ENCODE peak calls at places on chromosome X, in eight cellular contexts. I is GM23338, K is HepG2, T is HL-60, R is HCT116, J is Panc1, D is GM12878, G is K562. Y is an unnamed sample.

GRCh38 chrX:73213734-73214133 is 917 bp downstream of the NAP1L2 start:
- DNase-seq in G (no peak), J (no peak), D (no peak), I (no peak), K (no peak), R (no peak), T (no peak), Y (no peak)

GRCh38 chrX:100089724-100090123 is 320.3 kb downstream of the PCDH19 start:
- DNase-seq in G (no peak), T (no peak), I (no peak), D (no peak), K (no peak), J (no peak), R (no peak), Y (no peak)

GRCh38 chrX:38882894-38883620 is 81.8 kb downstream of the MID1IP1 start:
- DNase-seq in R (peak), D (no peak), G (no peak), I (no peak), K (no peak), T (no peak), J (peak), Y (no peak)

GRCh38 chrX:125384843-125385242 is 65.2 kb downstream of the TEX13C start:
- DNase-seq in R (no peak), G (no peak), K (no peak), T (no peak), J (no peak), I (no peak), D (no peak), Y (no peak)

GRCh38 chrX:116239944-116240391 is 69.4 kb downstream of the AGTR2 start:
- DNase-seq in G (no peak), I (no peak), R (no peak), D (no peak), J (no peak), K (no peak), T (no peak), Y (no peak)

GRCh38 chrX:130626521-130626920 is 224.7 kb downstream of the RBMX2 start:
- DNase-seq in D (no peak), K (no peak), T (no peak), I (peak), G (no peak), R (no peak), J (no peak), Y (no peak)

GRCh38 chrX:47172549-47172948 is 21.1 kb upstream of the UBA1 start:
- DNase-seq in I (no peak), T (no peak), J (no peak), K (no peak), G (no peak), R (no peak), D (no peak), Y (no peak)

GRCh38 chrX:50852524-50852923 is 38.5 kb upstream of the SHROOM4 start:
- DNase-seq in J (no peak), R (no peak), D (no peak), T (no peak), G (no peak), I (no peak), K (no peak), Y (no peak)

GRCh38 chrX:20267924-20268701 is 1.4 kb upstream of the RPS6KA3 start:
- DNase-seq in T (no peak), D (no peak), K (no peak), J (no peak), R (no peak), G (no peak), I (peak), Y (no peak)

GRCh38 chrX:49129427-49129826 is 5.9 kb upstream of the GPKOW start:
- DNase-seq in J (no peak), I (no peak), G (no peak), D (no peak), R (no peak), T (peak), K (no peak), Y (no peak)

GRCh38 chrX:148658115-148658725 is 157.8 kb downstream of the AFF2 start:
- DNase-seq in D (no peak), J (no peak), R (no peak), I (no peak), T (no peak), G (no peak), K (no peak), Y (no peak)

GRCh38 chrX:307261-308111 is 11.1 kb downstream of the GTPBP6 start:
- DNase-seq in D (no peak), I (peak), J (no peak), G (no peak), R (no peak), T (no peak), K (no peak), Y (no peak)

GRCh38 chrX:45751156-45751555 is 550.5 kb upstream of the DIPK2B start:
- DNase-seq in T (no peak), R (no peak), G (no peak), J (no peak), K (no peak), I (no peak), D (no peak), Y (no peak)

GRCh38 chrX:40108084-40108958 is 10.6 kb upstream of the BCOR start:
- DNase-seq in K (peak), G (no peak), R (no peak), D (no peak), I (peak), T (no peak), J (no peak), Y (peak)

GRCh38 chrX:8820910-8821527 is 19.8 kb upstream of the FAM9A start:
- DNase-seq in I (peak), J (no peak), R (no peak), D (no peak), T (no peak), G (no peak), K (no peak), Y (peak)

GRCh38 chrX:40867352-40867751 is 132.0 kb upstream of the MED14 start:
- DNase-seq in J (no peak), K (peak), D (no peak), I (no peak), T (no peak), G (no peak), R (peak), Y (peak)

GRCh38 chrX:16914058-16914457 is 32.4 kb upstream of the REPS2 start:
- DNase-seq in I (no peak), R (no peak), D (no peak), K (no peak), T (no peak), G (no peak), J (no peak), Y (no peak)
- TF ChIP-seq REST in I (no peak), R (no peak), D (no peak), K (no peak), T (no peak), G (no peak), J (no peak), Y (no peak)

GRCh38 chrX:112849010-112849409 is 8.4 kb upstream of the AMOT start:
- DNase-seq in G (no peak), D (no peak), J (no peak), I (no peak), K (no peak), R (no peak), T (no peak), Y (no peak)
- TF ChIP-seq REST in G (no peak), D (no peak), J (no peak), I (no peak), K (no peak), R (no peak), T (no peak), Y (no peak)

DNA sequence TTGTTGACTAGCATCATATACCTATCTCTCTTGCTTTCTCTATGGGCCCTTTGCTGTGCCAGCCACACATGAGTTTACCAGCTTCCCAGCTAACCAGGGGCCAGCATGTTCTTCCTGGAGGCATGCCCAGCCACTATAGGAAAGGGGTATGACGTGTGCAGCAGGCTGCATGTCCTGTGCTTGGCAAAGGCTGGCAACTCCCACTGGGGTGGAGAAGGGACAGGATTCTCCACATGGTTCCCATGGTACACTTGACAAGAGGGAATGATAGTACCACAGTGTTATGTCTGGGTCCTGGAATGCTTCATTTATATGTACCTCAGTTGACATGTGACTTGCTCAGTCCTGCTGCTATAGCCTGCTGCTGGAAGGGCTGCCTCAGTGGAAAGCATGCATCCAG is 78.8 kb downstream of the TMEM164 start:
- DNase-seq in R (no peak), D (no peak), J (no peak), K (no peak), G (no peak), T (no peak), I (no peak), Y (no peak)
- TF ChIP-seq REST in R (no peak), D (no peak), J (no peak), K (no peak), G (no peak), T (no peak), I (no peak), Y (no peak)

GRCh38 chrX:37357436-37357835 is 8.3 kb downstream of the PRRG1 start:
- DNase-seq in T (no peak), D (no peak), K (no peak), J (no peak), I (no peak), R (no peak), G (no peak), Y (no peak)
- TF ChIP-seq REST in T (no peak), D (no peak), K (no peak), J (no peak), I (no peak), R (no peak), G (no peak), Y (no peak)

GRCh38 chrX:103535206-103535605 is 15.9 kb upstream of the RAB40A start:
- DNase-seq in R (no peak), I (no peak), G (no peak), K (no peak), T (no peak), D (no peak), J (no peak), Y (no peak)

GRCh38 chrX:103530540-103530939 is 11.3 kb upstream of the RAB40A start:
- DNase-seq in G (no peak), T (no peak), D (no peak), J (no peak), R (no peak), I (no peak), K (no peak), Y (no peak)

GRCh38 chrX:103533428-103534216 is 14.3 kb upstream of the RAB40A start:
- DNase-seq in K (peak), J (peak), I (peak), D (peak), T (peak), G (peak), R (peak), Y (peak)

GRCh38 chrX:103529550-103529949 is 10.3 kb upstream of the RAB40A start:
- DNase-seq in K (no peak), I (no peak), R (no peak), J (no peak), D (no peak), G (no peak), T (no peak), Y (no peak)

DNA sequence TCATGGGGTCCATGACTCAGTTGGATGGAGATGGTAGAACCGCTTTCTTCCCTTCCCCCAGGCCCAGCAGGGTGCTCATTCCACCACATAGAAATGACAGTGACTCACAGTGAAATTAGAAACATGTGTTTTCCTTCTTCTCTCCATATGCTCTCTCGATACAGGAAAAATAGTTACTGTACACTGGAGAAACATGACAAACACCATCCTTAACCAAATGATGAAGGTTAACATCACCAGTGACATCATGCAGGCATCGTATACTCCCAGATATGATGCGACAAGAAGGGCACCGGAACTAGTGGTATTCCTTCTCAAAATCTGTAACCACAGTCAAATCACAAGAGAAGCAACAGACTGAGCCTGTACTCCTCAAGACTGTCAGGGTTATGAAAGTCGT is 11.7 kb upstream of the RAB40A start:
- DNase-seq in D (no peak), K (no peak), T (no peak), J (no peak), I (no peak), G (no peak), R (no peak), Y (no peak)
- TF ChIP-seq REST in D (no peak), K (no peak), T (no peak), J (no peak), I (no peak), G (no peak), R (no peak), Y (no peak)

GRCh38 chrX:12443534-12444098 is 305.3 kb downstream of the FRMPD4 start:
- DNase-seq in I (no peak), J (no peak), D (peak), K (no peak), G (no peak), R (no peak), T (no peak), Y (no peak)
- TF ChIP-seq REST in I (no peak), J (no peak), D (no peak), K (no peak), G (no peak), R (no peak), T (no peak), Y (no peak)

GRCh38 chrX:16250296-16250695 is 83.0 kb downstream of the MAGEB17 start:
- DNase-seq in G (no peak), D (no peak), K (no peak), I (no peak), J (no peak), R (no peak), T (no peak), Y (no peak)
- TF ChIP-seq REST in G (no peak), D (no peak), K (no peak), I (no peak), J (no peak), R (no peak), T (no peak), Y (no peak)

GRCh38 chrX:10296581-10296980 is 139.8 kb downstream of the CLCN4 start:
- DNase-seq in K (no peak), T (no peak), G (no peak), J (no peak), D (no peak), I (no peak), R (no peak), Y (no peak)
- TF ChIP-seq REST in K (no peak), T (no peak), G (no peak), J (no peak), D (no peak), I (no peak), R (no peak), Y (no peak)

DNA sequence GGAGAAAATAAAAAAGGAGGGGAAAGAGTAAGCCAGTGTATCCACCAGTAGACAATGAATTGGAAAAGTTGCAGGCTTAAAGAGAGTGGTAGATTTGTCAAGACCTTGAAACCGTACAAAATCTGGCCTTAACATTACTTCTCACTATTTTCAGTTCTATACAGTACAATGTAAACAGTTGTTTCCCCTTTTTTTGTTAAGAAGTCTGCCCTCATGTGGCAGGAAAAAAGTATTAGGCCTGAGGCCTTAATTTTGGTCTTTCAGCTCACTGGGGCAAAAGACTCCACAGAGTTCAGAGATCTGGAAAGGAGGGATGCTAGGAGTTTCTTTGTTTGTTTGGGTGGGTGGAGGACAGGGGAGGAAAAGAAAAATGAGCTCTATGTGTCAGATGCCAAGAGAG is 92.8 kb upstream of the CCDC160 start:
- DNase-seq in D (no peak), I (peak), G (no peak), T (no peak), R (peak), J (no peak), K (peak), Y (peak)
- TF ChIP-seq REST in D (no peak), I (no peak), G (no peak), T (no peak), R (no peak), J (no peak), K (no peak), Y (no peak)

GRCh38 chrX:53290441-53291041 is 9.2 kb upstream of the IQSEC2 start:
- DNase-seq in J (no peak), G (no peak), T (no peak), R (no peak), K (no peak), I (no peak), D (no peak), Y (no peak)

GRCh38 chrX:53284684-53285447 is 3.5 kb upstream of the IQSEC2 start:
- DNase-seq in G (peak), R (no peak), K (peak), T (no peak), J (no peak), D (peak), I (peak), Y (peak)

GRCh38 chrX:53285591-53285990 is 4.2 kb upstream of the IQSEC2 start:
- DNase-seq in D (no peak), J (no peak), G (no peak), K (no peak), T (no peak), R (no peak), I (no peak), Y (no peak)

GRCh38 chrX:53288173-53288572 is 6.8 kb upstream of the IQSEC2 start:
- DNase-seq in T (no peak), G (peak), J (no peak), R (no peak), I (peak), D (no peak), K (no peak), Y (no peak)

GRCh38 chrX:53287493-53288138 is 6.2 kb upstream of the IQSEC2 start:
- DNase-seq in I (no peak), T (peak), D (peak), K (no peak), G (no peak), J (no peak), R (peak), Y (no peak)
- TF ChIP-seq REST in I (no peak), T (no peak), D (no peak), K (no peak), G (no peak), J (no peak), R (no peak), Y (no peak)